ENCODE peak calls at places on chromosomes 13 and 19, in five cellular contexts. One of them, this sample, is unnamed.

GRCh38 chr19:38224014-38224862 is at the start of gene DPF1:
- DNase-seq in SK-N-SH: peak
- DNase-seq in AG09309: no peak
- DNase-seq in CD8-positive, alpha-beta T cell: no peak
- DNase-seq in fibroblast of lung: peak
- DNase-seq in this sample: no peak

GRCh38 chr13:102846261-102847015 is 606 bp downstream of the ERCC5 start:
- DNase-seq in SK-N-SH: peak
- DNase-seq in AG09309: no peak
- DNase-seq in CD8-positive, alpha-beta T cell: peak
- DNase-seq in fibroblast of lung: peak
- DNase-seq in this sample: peak

GRCh38 chr19:8123683-8124082 is 25.7 kb downstream of the FBN3 start:
- DNase-seq in SK-N-SH: no peak
- DNase-seq in AG09309: no peak
- DNase-seq in CD8-positive, alpha-beta T cell: no peak
- DNase-seq in fibroblast of lung: no peak
- DNase-seq in this sample: no peak

GRCh38 chr19:58571575-58571947 is 1.6 kb downstream of the MZF1 start:
- DNase-seq in SK-N-SH: no peak
- DNase-seq in AG09309: no peak
- DNase-seq in CD8-positive, alpha-beta T cell: no peak
- DNase-seq in fibroblast of lung: no peak
- DNase-seq in this sample: peak

GRCh38 chr19:56167064-56167578 is 8.7 kb upstream of the GALP start:
- DNase-seq in SK-N-SH: no peak
- DNase-seq in AG09309: no peak
- DNase-seq in CD8-positive, alpha-beta T cell: no peak
- DNase-seq in fibroblast of lung: no peak
- DNase-seq in this sample: no peak

GRCh38 chr13:48188129-48188528 is 44.9 kb upstream of the ITM2B start:
- DNase-seq in SK-N-SH: no peak
- DNase-seq in AG09309: no peak
- DNase-seq in CD8-positive, alpha-beta T cell: no peak
- DNase-seq in fibroblast of lung: no peak
- DNase-seq in this sample: no peak

GRCh38 chr19:47598407-47599349 is 10.3 kb upstream of the BICRA start:
- DNase-seq in SK-N-SH: no peak
- DNase-seq in AG09309: peak
- DNase-seq in CD8-positive, alpha-beta T cell: no peak
- DNase-seq in fibroblast of lung: peak
- DNase-seq in this sample: peak

GRCh38 chr19:55441692-55442321 is 1.3 kb downstream of the SHISA7 start:
- DNase-seq in SK-N-SH: no peak
- DNase-seq in AG09309: no peak
- DNase-seq in CD8-positive, alpha-beta T cell: no peak
- DNase-seq in fibroblast of lung: no peak
- DNase-seq in this sample: no peak

GRCh38 chr13:93146584-93147292 is 79.9 kb upstream of the GPC6 start:
- DNase-seq in SK-N-SH: no peak
- DNase-seq in AG09309: peak
- DNase-seq in CD8-positive, alpha-beta T cell: no peak
- DNase-seq in fibroblast of lung: peak
- DNase-seq in this sample: no peak

GRCh38 chr13:107778094-107778493 is 437.2 kb downstream of the LIG4 start:
- DNase-seq in SK-N-SH: peak
- DNase-seq in AG09309: no peak
- DNase-seq in CD8-positive, alpha-beta T cell: no peak
- DNase-seq in fibroblast of lung: no peak
- DNase-seq in this sample: no peak
- H3K4me3 ChIP-seq in SK-N-SH: no peak
- H3K4me3 ChIP-seq in AG09309: no peak
- H3K4me3 ChIP-seq in CD8-positive, alpha-beta T cell: no peak
- H3K4me3 ChIP-seq in fibroblast of lung: no peak
- H3K4me3 ChIP-seq in this sample: no peak

GRCh38 chr13:110329798-110330461 is 22.8 kb downstream of the COL4A2 start:
- DNase-seq in SK-N-SH: no peak
- DNase-seq in AG09309: no peak
- DNase-seq in CD8-positive, alpha-beta T cell: no peak
- DNase-seq in fibroblast of lung: peak
- DNase-seq in this sample: peak

GRCh38 chr13:110328509-110328908 is 21.4 kb downstream of the COL4A2 start:
- DNase-seq in SK-N-SH: no peak
- DNase-seq in AG09309: no peak
- DNase-seq in CD8-positive, alpha-beta T cell: no peak
- DNase-seq in fibroblast of lung: peak
- DNase-seq in this sample: no peak

GRCh38 chr13:110331362-110331761 is 24.3 kb downstream of the COL4A2 start:
- DNase-seq in SK-N-SH: no peak
- DNase-seq in AG09309: no peak
- DNase-seq in CD8-positive, alpha-beta T cell: no peak
- DNase-seq in fibroblast of lung: peak
- DNase-seq in this sample: no peak

GRCh38 chr13:110329258-110329657 is 22.2 kb downstream of the COL4A2 start:
- DNase-seq in SK-N-SH: no peak
- DNase-seq in AG09309: no peak
- DNase-seq in CD8-positive, alpha-beta T cell: no peak
- DNase-seq in fibroblast of lung: peak
- DNase-seq in this sample: no peak

GRCh38 chr13:110330491-110331001 is 23.5 kb downstream of the COL4A2 start:
- DNase-seq in SK-N-SH: no peak
- DNase-seq in AG09309: no peak
- DNase-seq in CD8-positive, alpha-beta T cell: no peak
- DNase-seq in fibroblast of lung: peak
- DNase-seq in this sample: peak
- H3K4me3 ChIP-seq in SK-N-SH: no peak
- H3K4me3 ChIP-seq in AG09309: no peak
- H3K4me3 ChIP-seq in CD8-positive, alpha-beta T cell: no peak
- H3K4me3 ChIP-seq in fibroblast of lung: peak
- H3K4me3 ChIP-seq in this sample: no peak

GRCh38 chr13:32535748-32536147 is 2.8 kb downstream of the N4BP2L2 start:
- DNase-seq in SK-N-SH: no peak
- DNase-seq in AG09309: no peak
- DNase-seq in CD8-positive, alpha-beta T cell: no peak
- DNase-seq in fibroblast of lung: no peak
- DNase-seq in this sample: no peak
- H3K4me3 ChIP-seq in SK-N-SH: no peak
- H3K4me3 ChIP-seq in AG09309: no peak
- H3K4me3 ChIP-seq in CD8-positive, alpha-beta T cell: no peak
- H3K4me3 ChIP-seq in fibroblast of lung: no peak
- H3K4me3 ChIP-seq in this sample: no peak

DNA sequence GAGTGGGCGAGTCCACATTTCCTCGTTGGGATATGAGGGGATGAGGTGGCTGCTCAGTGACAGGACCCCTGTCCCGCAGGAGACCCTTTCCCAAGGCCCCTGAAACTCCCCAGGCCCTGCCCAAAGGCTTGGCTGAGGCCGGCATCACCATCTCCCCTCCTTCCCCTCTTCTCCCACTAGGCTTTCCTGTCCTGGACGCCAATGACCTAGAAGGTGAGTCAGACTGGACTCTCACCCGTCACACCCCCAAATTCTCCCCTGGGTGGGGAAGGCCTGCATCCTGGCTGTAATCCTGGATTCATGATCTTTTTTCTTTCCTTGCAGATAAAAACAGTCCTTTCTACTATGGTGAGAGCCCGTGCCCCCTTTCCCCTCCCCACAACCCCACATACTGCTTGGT is 5.3 kb downstream of the FXYD3 start:
- DNase-seq in SK-N-SH: no peak
- DNase-seq in AG09309: no peak
- DNase-seq in CD8-positive, alpha-beta T cell: no peak
- DNase-seq in fibroblast of lung: no peak
- DNase-seq in this sample: no peak
- H3K4me3 ChIP-seq in SK-N-SH: no peak
- H3K4me3 ChIP-seq in AG09309: no peak
- H3K4me3 ChIP-seq in CD8-positive, alpha-beta T cell: no peak
- H3K4me3 ChIP-seq in fibroblast of lung: no peak
- H3K4me3 ChIP-seq in this sample: no peak

DNA sequence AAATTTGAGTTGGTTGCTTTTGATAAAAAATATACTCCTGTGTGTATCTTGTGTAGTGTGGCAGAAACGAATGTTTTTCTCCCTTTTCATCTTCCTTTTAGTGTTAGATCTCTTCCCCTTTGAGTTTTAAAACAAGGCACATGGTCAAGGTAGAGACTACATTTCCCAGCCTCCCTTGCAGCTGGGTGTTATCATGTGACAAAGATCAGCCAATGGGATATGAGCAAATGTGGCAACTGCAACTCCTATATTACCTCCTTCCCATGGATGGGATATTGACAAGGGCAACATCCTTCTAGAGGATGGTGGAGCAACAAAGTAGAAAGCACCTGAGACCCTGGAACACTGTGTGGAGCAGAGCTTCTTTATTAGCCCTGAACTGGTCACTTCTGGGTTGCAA is 42.4 kb downstream of the ADGRE3 start:
- DNase-seq in SK-N-SH: peak
- DNase-seq in AG09309: no peak
- DNase-seq in CD8-positive, alpha-beta T cell: no peak
- DNase-seq in fibroblast of lung: no peak
- DNase-seq in this sample: no peak
- H3K4me3 ChIP-seq in SK-N-SH: no peak
- H3K4me3 ChIP-seq in AG09309: no peak
- H3K4me3 ChIP-seq in CD8-positive, alpha-beta T cell: no peak
- H3K4me3 ChIP-seq in fibroblast of lung: no peak
- H3K4me3 ChIP-seq in this sample: no peak

GRCh38 chr19:14405758-14406644 is 13.1 kb downstream of the DDX39A start:
- DNase-seq in SK-N-SH: peak
- DNase-seq in AG09309: no peak
- DNase-seq in CD8-positive, alpha-beta T cell: peak
- DNase-seq in fibroblast of lung: peak
- DNase-seq in this sample: peak
- H3K4me3 ChIP-seq in SK-N-SH: no peak
- H3K4me3 ChIP-seq in AG09309: no peak
- H3K4me3 ChIP-seq in CD8-positive, alpha-beta T cell: no peak
- H3K4me3 ChIP-seq in fibroblast of lung: no peak
- H3K4me3 ChIP-seq in this sample: no peak

This sample was measured in aorta.